ENCODE peak calls at places on chromosome 13, in five cellular contexts. B is cardiac muscle cell, O is fibroblast of lung, C is astrocyte, K is MM.1S. N is an unnamed sample.

GRCh38 chr13:111076156-111077013 is 38.7 kb upstream of the ARHGEF7 start:
- DNase-seq in B (no peak), O (no peak), C (no peak), K (no peak), N (no peak)

GRCh38 chr13:24692541-24692940 is 12.3 kb downstream of the ATP12A start:
- DNase-seq in B (peak), O (no peak), C (peak), K (no peak), N (peak)

GRCh38 chr13:58843071-58843470 is 1211.5 kb downstream of the PCDH17 start:
- DNase-seq in B (no peak), O (no peak), C (no peak), K (no peak), N (no peak)

GRCh38 chr13:68009546-68009945 is 779.4 kb upstream of the PCDH9 start:
- DNase-seq in B (no peak), O (no peak), C (no peak), K (no peak), N (no peak)

GRCh38 chr13:108086678-108087077 is 128.7 kb downstream of the LIG4 start:
- DNase-seq in B (no peak), O (peak), C (no peak), K (no peak), N (peak)

GRCh38 chr13:111219306-111219705 is 101.1 kb upstream of the TEX29 start:
- DNase-seq in B (peak), O (peak), C (peak), K (no peak), N (peak)

GRCh38 chr13:29993716-29994488 is 143.5 kb upstream of the UBL3 start:
- DNase-seq in B (peak), O (peak), C (peak), K (no peak), N (peak)

GRCh38 chr13:23934481-23934880 is 37.2 kb upstream of the C1QTNF9B start:
- DNase-seq in B (no peak), O (peak), C (peak), K (no peak), N (peak)

GRCh38 chr13:28685114-28685513 is 26.2 kb downstream of the POMP start:
- DNase-seq in B (no peak), O (no peak), C (no peak), K (no peak), N (no peak)

GRCh38 chr13:75440100-75440499 is 41.9 kb downstream of the TBC1D4 start:
- DNase-seq in B (no peak), O (no peak), C (no peak), K (no peak), N (peak)

GRCh38 chr13:44223785-44224432 is 149.7 kb upstream of the SERP2 start:
- DNase-seq in B (no peak), O (no peak), C (no peak), K (no peak), N (no peak)

GRCh38 chr13:112058941-112059340 is 8.0 kb upstream of the SOX1 start:
- DNase-seq in B (no peak), O (no peak), C (no peak), K (no peak), N (no peak)

GRCh38 chr13:20553309-20553708 is 13.6 kb upstream of the IFT88 start:
- DNase-seq in B (no peak), O (peak), C (no peak), K (no peak), N (peak)

GRCh38 chr13:22114630-22115311 is 443.9 kb downstream of the FGF9 start:
- DNase-seq in B (peak), O (peak), C (no peak), K (peak), N (no peak)

GRCh38 chr13:46509981-46510380 is 43.0 kb upstream of the LRCH1 start:
- DNase-seq in B (no peak), O (no peak), C (no peak), K (no peak), N (no peak)

GRCh38 chr13:48012668-48013067 is 11.6 kb upstream of the SUCLA2 start:
- DNase-seq in B (no peak), O (no peak), C (no peak), K (no peak), N (no peak)

GRCh38 chr13:91126806-91127205 is 220.7 kb upstream of the MIR17HG start:
- DNase-seq in B (peak), O (no peak), C (peak), K (no peak), N (no peak)

GRCh38 chr13:83340170-83340569 is 542.1 kb downstream of the SLITRK1 start:
- DNase-seq in B (no peak), O (no peak), C (no peak), K (peak), N (no peak)

GRCh38 chr13:86846501-86846900 is 824.7 kb upstream of the SLITRK5 start:
- DNase-seq in B (no peak), O (peak), C (peak), K (no peak), N (peak)

GRCh38 chr13:83452292-83452950 is 429.9 kb downstream of the SLITRK1 start:
- DNase-seq in B (no peak), O (no peak), C (no peak), K (no peak), N (no peak)

GRCh38 chr13:101626925-101627555 is 174.6 kb downstream of the ITGBL1 start:
- DNase-seq in B (no peak), O (peak), C (no peak), K (peak), N (peak)

GRCh38 chr13:64900039-64900438 is 2330.1 kb downstream of the PCDH9 start:
- DNase-seq in B (no peak), O (no peak), C (no peak), K (no peak), N (no peak)

GRCh38 chr13:95527955-95528354 is 24.6 kb upstream of the CLDN10 start:
- DNase-seq in B (no peak), O (no peak), C (no peak), K (no peak), N (no peak)

GRCh38 chr13:60095300-60095699 is 68.4 kb downstream of the DIAPH3 start:
- DNase-seq in B (no peak), O (no peak), C (no peak), K (no peak), N (no peak)

GRCh38 chr13:50529154-50529882 is 314.2 kb downstream of the DLEU7 start:
- DNase-seq in B (peak), O (peak), C (peak), K (no peak), N (peak)

GRCh38 chr13:55394470-55394869 is 1746.2 kb upstream of the PRR20A start:
- DNase-seq in B (no peak), O (no peak), C (no peak), K (no peak), N (no peak)

GRCh38 chr13:60047943-60048342 is 115.8 kb downstream of the DIAPH3 start:
- DNase-seq in B (peak), O (peak), C (peak), K (no peak), N (peak)

DNA sequence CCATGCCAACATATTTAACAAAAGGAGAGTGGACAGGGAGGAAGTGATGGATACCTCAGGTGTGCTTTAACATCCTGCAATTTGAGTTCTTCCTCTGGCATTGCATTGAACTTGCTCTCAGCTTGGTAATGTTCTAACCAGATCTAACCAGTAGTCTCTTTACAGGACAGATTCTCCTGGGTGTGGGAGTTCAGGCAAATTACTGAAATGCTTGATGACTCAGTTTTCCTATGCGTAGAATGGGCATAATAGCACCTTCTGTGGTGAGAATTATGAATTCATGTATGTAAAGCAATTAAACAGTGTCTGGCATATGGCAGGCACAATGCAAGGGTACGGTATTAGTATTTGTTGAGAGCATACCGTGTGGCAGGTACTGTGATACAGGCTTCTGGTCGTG is 3.6 kb downstream of the AKAP11 start:
- DNase-seq in B (no peak), O (no peak), C (no peak), K (no peak), N (no peak)
- H3K4me3 ChIP-seq in B (no peak), O (no peak), C (no peak), K (no peak), N (no peak)

GRCh38 chr13:31009166-31009565 is 76.7 kb downstream of the TEX26 start:
- DNase-seq in B (peak), O (no peak), C (peak), K (no peak), N (peak)

GRCh38 chr13:31007392-31007791 is 74.9 kb downstream of the TEX26 start:
- DNase-seq in B (no peak), O (no peak), C (no peak), K (no peak), N (no peak)

GRCh38 chr13:31011193-31011860 is 78.9 kb downstream of the TEX26 start:
- DNase-seq in B (no peak), O (no peak), C (no peak), K (no peak), N (no peak)

GRCh38 chr13:31005066-31005465 is 72.6 kb downstream of the TEX26 start:
- DNase-seq in B (no peak), O (no peak), C (no peak), K (no peak), N (no peak)

GRCh38 chr13:31008400-31009115 is 76.1 kb downstream of the TEX26 start:
- DNase-seq in B (peak), O (no peak), C (peak), K (no peak), N (peak)
- TF ChIP-seq CTCF in B (no peak), O (no peak), C (no peak), K (no peak), N (peak)

GRCh38 chr13:113838711-113839201 is 25.1 kb downstream of the GAS6 start:
- DNase-seq in B (no peak), O (no peak), C (no peak), K (no peak), N (no peak)
- H3K4me3 ChIP-seq in B (no peak), O (peak), C (peak), K (no peak), N (peak)

DNA sequence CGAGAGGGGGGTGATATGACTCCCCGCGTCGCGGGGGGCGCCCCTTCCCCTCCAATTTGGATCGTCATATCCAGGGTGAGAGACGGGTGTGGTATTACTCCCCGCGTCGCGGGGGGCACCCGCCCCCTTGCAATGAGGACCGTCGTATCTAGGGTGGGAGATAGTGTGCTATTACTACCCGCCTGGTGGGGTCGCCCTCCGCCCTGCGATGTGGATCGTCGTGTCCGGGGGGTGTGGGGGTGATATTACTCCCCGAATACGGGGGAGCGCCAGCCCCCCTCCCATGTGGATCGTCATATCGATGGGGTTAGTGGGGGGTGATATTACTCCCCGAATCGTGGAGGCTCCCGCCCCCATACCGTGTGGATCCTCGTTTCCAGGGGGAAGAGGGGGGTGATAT is 29.2 kb upstream of the RGCC start:
- DNase-seq in B (peak), O (no peak), C (no peak), K (no peak), N (no peak)
- TF ChIP-seq CTCF in B (peak), O (no peak), C (peak), K (no peak), N (peak)

GRCh38 chr13:77918391-77919261 is at the start of gene EDNRB:
- DNase-seq in B (peak), O (peak), C (peak), K (no peak), N (peak)
- H3K4me3 ChIP-seq in B (peak), O (peak), C (peak), K (no peak), N (peak)

GRCh38 chr13:41577437-41577836 is 120.1 kb downstream of the RGCC start:
- DNase-seq in B (peak), O (peak), C (no peak), K (peak), N (peak)

GRCh38 chr13:41579881-41580280 is 122.5 kb downstream of the RGCC start:
- DNase-seq in B (no peak), O (no peak), C (no peak), K (no peak), N (no peak)

GRCh38 chr13:41581884-41582547 is 124.7 kb downstream of the RGCC start:
- DNase-seq in B (peak), O (no peak), C (peak), K (no peak), N (peak)

GRCh38 chr13:41579168-41579567 is 121.8 kb downstream of the RGCC start:
- DNase-seq in B (no peak), O (no peak), C (no peak), K (no peak), N (no peak)

GRCh38 chr13:41580345-41580744 is 123.0 kb downstream of the RGCC start:
- DNase-seq in B (no peak), O (no peak), C (no peak), K (no peak), N (no peak)
- TF ChIP-seq CTCF in B (no peak), O (no peak), C (no peak), K (no peak), N (no peak)

DNA sequence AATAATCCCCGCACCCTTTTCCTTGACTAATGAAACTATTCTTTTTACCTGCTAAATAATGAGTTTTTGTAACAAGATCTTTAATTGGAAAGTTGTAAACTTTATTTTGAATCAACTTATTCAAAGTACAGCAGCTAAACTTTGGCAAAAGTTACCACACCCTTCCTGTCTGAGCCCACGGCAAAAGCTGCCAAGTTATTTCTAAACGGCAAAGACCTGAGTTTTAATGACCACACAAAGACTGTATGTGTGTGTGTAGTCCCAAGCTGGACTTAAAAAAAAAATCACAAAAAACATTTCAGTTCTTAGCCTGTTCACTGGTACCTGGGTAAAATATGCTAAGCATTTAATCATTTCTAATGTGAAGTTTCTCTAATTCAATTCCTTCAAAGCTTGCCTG is 60.7 kb downstream of the ZAR1L start:
- DNase-seq in B (peak), O (no peak), C (no peak), K (no peak), N (no peak)
- H3K4me3 ChIP-seq in B (no peak), O (no peak), C (no peak), K (no peak), N (no peak)

GRCh38 chr13:109741966-109742365 is 44.4 kb downstream of the IRS2 start:
- DNase-seq in B (no peak), O (no peak), C (no peak), K (no peak), N (no peak)
- TF ChIP-seq CTCF in B (no peak), O (no peak), C (no peak), K (no peak), N (no peak)

DNA sequence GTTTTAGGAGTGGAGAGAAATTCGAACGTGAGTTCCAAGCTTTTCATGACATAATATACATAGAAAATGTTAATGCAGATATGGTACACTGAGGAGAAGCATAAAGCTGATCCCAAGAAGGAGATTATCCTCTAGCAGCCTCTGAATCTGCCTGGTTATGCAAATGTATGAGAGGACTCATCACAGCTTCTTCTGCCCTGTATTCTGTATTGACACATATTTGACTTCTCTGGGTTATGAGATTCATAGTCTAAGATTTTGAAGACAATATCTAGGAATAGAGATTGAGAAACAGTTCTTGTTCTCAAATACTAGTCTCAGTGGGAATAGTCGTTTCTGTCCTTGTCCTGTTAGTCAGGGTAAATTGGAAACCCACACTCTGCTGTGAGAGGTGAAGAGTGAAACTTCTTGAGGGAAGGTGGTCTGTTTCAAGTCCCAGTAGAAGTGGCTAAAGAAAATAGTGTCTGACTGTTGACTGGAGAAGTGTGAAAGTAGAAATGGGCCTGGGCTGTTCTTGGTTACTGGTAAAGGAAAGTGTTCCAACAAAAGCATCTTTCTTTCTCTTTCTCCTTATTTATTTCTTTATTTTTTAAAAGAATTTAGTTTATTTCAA is 1356.6 kb downstream of the SLITRK5 start:
- DNase-seq in B (no peak), O (no peak), C (no peak), K (no peak), N (no peak)
- H3K4me3 ChIP-seq in B (no peak), O (no peak), C (no peak), K (no peak), N (no peak)